ENCODE peak calls at places on chromosomes 12 and 14, in eight cellular contexts. D, K, I, A, W, L, S and Z are unnamed samples. For H3K36me3, the result is how much of the 10 kb centered on the place peaks cover.

GRCh38 chr12:116916122-116916521 is 5.4 kb downstream of the FBXW8 start:
- DNase-seq in K (no peak), I (peak), D (no peak), W (no peak), A (peak), L (no peak), S (no peak), Z (no peak)

GRCh38 chr14:37230551-37231194 is 32.9 kb downstream of the MIPOL1 start:
- DNase-seq in I (peak), K (no peak), D (no peak), W (peak), A (peak), L (no peak), S (no peak), Z (no peak)

GRCh38 chr14:96584199-96584906 is 82.2 kb downstream of the PAPOLA start:
- DNase-seq in K (peak), W (peak), S (peak), L (peak), A (peak), I (no peak), D (no peak), Z (no peak)

GRCh38 chr14:31690056-31690455 is 128.9 kb downstream of the NUBPL start:
- DNase-seq in I (no peak), A (no peak), S (no peak), D (no peak), W (no peak), L (no peak), K (no peak), Z (no peak)

GRCh38 chr12:110744176-110744575 is 1.5 kb upstream of the PPP1CC start:
- DNase-seq in D (peak), I (no peak), K (peak), W (no peak), A (no peak), S (no peak), L (no peak), Z (no peak)

GRCh38 chr12:109115758-109116610 is at the start of gene ACACB:
- DNase-seq in W (peak), K (peak), L (peak), I (no peak), A (no peak), S (peak), D (peak), Z (no peak)

GRCh38 chr12:19129486-19130223 is at the start of gene PLEKHA5:
- DNase-seq in K (peak), W (peak), A (peak), L (peak), S (peak), D (peak), I (no peak), Z (no peak)

GRCh38 chr12:106030210-106031175 is 108.3 kb downstream of the NUAK1 start:
- DNase-seq in A (peak), S (no peak), L (no peak), D (no peak), W (no peak), K (no peak), I (peak), Z (no peak)

GRCh38 chr14:89489796-89490506 is 72.9 kb upstream of the FOXN3 start:
- DNase-seq in K (no peak), S (no peak), I (no peak), W (no peak), D (no peak), L (no peak), A (no peak), Z (no peak)

GRCh38 chr12:27474344-27474743 is 27.8 kb downstream of the SMCO2 start:
- DNase-seq in K (no peak), A (peak), I (no peak), L (no peak), W (no peak), D (no peak), S (no peak), Z (no peak)

GRCh38 chr12:88207921-88208640 is 66.0 kb downstream of the TMTC3 start:
- DNase-seq in K (no peak), L (no peak), D (peak), A (peak), W (no peak), S (no peak), I (no peak), Z (no peak)

GRCh38 chr12:92226036-92226661 is 80.5 kb upstream of the BTG1 start:
- DNase-seq in D (no peak), I (no peak), L (no peak), S (no peak), A (peak), W (no peak), K (no peak), Z (no peak)

GRCh38 chr14:92946847-92947545 is 24.0 kb downstream of the CHGA start:
- DNase-seq in K (no peak), L (no peak), I (no peak), D (no peak), W (no peak), S (no peak), A (no peak), Z (no peak)

GRCh38 chr14:101458536-101459391 is 102.5 kb upstream of the DIO3 start:
- DNase-seq in I (no peak), K (no peak), W (no peak), A (no peak), L (peak), D (no peak), S (no peak), Z (no peak)

GRCh38 chr12:4353785-4354208 is 25.7 kb downstream of the FGF23 start:
- DNase-seq in I (no peak), S (no peak), W (peak), D (no peak), L (peak), A (no peak), K (no peak), Z (peak)

GRCh38 chr12:104457746-104458644 is 1.2 kb downstream of the CHST11 start:
- DNase-seq in D (peak), I (no peak), L (peak), S (peak), K (peak), W (peak), A (peak), Z (peak)

DNA sequence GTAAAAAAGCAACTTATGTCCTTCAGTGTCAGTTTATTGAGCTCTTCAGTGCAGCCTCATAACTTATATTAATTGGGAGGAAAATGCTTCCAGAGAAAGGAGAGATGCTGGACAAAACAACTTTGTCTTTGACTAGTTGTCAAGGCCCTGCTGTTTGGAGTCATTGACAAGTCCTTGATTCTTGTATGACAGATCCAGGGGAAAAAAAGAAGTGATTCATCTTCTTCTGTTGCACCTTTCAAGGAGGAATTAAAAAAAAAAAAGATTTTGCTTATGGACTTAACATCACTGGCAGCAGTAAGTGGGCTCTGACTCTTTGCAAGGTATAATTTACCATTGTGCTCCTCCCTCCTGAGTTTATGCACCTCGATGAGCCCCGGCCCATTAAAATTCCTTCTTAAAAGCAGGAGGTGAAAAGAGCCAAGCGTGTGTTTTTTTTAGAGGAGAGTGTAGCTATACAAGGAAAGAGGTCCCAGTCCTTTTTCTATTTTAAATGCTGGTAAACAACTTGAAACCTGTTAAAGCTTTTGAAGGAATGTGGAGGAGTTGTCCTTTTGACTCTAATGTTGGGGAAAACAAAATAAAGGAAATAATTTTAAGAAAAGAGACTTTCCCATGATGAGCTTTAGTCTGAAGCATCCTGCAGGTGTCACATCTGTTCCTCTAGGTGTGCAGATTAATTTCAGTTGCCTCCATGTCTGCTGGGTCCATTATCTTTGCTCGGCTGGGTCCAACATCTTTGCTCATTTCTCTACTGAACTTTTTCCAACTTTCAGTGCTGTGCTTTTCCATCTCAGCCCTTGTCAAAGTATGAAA is 431.6 kb downstream of the RAD51B start:
- DNase-seq in L (no peak), W (peak), K (no peak), I (no peak), S (no peak), A (no peak), D (no peak), Z (no peak)
- H3K27ac ChIP-seq in L (no peak), W (peak), K (peak), I (peak), S (peak), A (peak), D (peak), Z (no peak)

DNA sequence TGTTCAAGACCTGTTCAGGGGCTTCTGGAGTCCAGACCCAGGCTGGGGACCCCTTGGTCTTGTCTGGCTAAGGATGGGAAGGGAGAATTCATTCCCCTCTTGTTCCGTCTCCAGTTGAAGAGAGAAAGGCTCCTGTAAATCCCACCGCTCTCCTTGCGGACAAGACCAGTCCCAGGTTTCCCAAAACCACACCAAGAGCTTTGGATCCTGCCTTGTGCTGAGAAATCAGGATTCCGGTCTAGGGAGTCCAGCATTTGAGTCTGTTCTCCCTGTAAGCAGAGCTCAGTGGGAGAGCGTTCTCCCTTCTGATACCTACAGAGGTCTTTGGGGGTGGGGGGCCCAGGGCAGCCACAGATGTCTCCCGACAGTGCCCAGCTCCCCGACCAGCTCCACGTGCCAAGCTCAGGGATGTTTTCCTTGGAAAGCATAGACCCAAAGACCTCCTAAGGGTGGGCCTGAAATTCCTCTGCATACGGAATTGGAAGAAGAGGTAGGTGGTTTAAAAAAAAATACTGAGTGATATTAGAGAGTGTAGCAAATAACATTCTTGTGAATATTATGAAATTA is 1.9 kb downstream of the HOXC13 start:
- DNase-seq in D (no peak), L (peak), I (no peak), W (no peak), A (no peak), K (no peak), S (no peak), Z (no peak)
- H3K4me3 ChIP-seq in D (no peak), L (no peak), I (peak), W (no peak), A (no peak), K (no peak), S (no peak), Z (no peak)

GRCh38 chr12:6652391-6652790 is 5.2 kb upstream of the ACRBP start:
- DNase-seq in I (no peak), W (no peak), D (no peak), A (no peak), S (no peak), K (no peak), L (no peak), Z (no peak)
- H3K36me3 ChIP-seq in I (under half), W (under half), D (under half), A (half or more), S (under half), K (under half), L (half or more), Z (under half)

GRCh38 chr12:120238224-120238616 is 27.3 kb downstream of the PXN start:
- DNase-seq in D (no peak), A (no peak), I (no peak), S (no peak), K (peak), L (no peak), W (no peak), Z (no peak)
- H3K27ac ChIP-seq in D (peak), A (peak), I (peak), S (peak), K (peak), L (no peak), W (no peak), Z (no peak)

GRCh38 chr12:6961695-6962284 is 8.7 kb downstream of the PHB2 start:
- DNase-seq in K (peak), W (peak), S (peak), A (peak), D (peak), L (peak), I (no peak), Z (peak)
- H3K4me3 ChIP-seq in K (no peak), W (no peak), S (peak), A (peak), D (peak), L (no peak), I (peak), Z (peak)

DNA sequence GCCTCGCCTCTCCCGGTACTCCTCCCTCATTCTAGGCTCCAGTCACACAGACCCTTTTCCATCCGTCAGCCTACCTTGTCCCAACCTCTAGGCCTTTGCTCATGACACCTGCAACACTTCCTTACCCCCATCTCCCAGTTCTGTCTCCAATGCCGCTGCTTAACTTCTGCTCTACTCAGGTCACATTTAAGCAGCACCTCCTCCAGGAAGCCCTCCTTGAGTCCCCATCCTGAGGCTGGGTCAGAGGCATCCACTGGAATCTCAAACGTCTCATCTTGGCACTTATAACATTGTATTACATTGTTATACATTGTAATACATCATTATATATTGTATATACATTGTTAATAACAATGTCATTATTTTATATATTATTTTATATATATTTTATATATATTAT is 32.8 kb downstream of the RASAL1 start:
- DNase-seq in D (no peak), L (no peak), S (no peak), W (no peak), A (no peak), I (no peak), K (no peak), Z (no peak)
- H3K36me3 ChIP-seq in D (under half), L (under half), S (under half), W (under half), A (under half), I (under half), K (under half), Z (under half)

DNA sequence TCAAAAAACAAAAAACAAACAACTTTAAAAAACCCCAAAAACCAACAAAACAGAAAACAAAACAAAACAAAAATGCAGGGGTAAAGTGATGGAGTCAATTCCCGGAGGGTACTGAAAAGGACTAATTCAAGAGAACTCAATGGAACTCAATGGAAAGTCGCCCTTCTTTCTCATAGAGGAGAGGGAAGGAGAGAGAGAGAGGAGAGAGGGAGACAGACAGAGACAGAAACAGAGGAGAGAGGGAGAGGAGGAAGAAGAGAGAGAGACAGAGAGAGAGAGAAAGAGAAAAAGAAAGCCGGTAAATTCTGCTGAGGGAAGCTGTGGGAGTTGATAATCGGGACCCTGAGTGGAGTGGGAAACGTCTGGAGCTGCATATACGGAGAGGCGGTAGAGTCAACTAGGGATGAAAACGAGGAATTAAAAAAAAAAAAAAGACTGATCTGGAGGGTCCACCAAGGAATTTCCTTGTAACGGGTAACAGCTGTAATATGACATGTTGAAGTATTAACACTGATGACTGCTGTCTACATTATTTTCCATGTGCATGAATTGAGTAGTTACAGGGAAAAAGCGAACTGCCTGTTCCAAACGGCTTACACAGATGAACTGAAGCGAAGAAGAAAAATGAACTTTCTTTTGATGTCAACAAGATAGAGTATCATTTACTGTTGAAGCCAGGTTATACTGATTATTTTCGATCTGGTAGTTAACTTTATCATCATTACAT is 984 bp upstream of the ZC2HC1C start:
- DNase-seq in L (no peak), S (no peak), I (no peak), D (no peak), W (no peak), K (no peak), A (no peak), Z (no peak)
- H3K27ac ChIP-seq in L (no peak), S (peak), I (peak), D (peak), W (peak), K (peak), A (peak), Z (no peak)

GRCh38 chr12:51820721-51821422 is 27.6 kb downstream of the FIGNL2 start:
- DNase-seq in D (peak), W (peak), S (peak), K (no peak), A (no peak), I (no peak), L (peak), Z (peak)
- H3K4me3 ChIP-seq in D (peak), W (peak), S (peak), K (peak), A (no peak), I (no peak), L (peak), Z (peak)

DNA sequence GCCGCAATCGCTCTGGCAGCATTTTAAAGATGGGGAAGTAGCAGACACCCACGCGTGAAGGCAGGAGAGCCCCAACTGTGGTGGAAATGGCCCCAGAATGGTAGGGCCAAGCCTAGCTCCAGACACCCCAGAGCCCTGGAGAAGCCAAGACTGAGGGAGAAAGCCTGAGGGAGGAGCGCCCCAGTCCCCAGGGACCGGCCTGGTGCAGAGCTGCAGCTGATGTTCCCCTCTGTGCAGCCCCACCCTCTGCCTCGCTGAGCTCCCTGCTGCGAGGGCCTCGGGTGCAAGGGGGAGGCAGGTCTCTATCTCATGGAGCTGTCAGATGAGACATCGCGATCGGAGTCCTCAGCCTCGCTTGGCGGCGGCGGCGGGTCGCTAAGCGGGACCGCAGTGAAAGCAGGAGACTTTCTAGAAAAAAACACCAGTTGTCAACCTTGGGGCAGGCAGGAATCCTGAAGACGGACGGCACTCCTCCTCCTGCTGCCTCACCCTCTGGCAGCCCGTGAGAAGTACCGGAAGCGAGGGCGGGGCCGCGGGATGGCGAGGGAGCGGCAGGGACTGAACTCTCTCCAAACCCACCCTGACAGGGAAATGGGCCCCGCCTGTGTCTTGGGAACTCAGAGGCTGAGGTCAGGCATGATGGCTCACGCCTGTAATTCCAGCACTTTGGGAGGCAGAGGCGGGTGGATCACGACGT is 6.0 kb downstream of the GAPDH start:
- DNase-seq in D (peak), W (peak), K (peak), I (peak), S (peak), A (peak), L (peak), Z (no peak)
- H3K36me3 ChIP-seq in D (under half), W (under half), K (under half), I (under half), S (under half), A (half or more), L (half or more), Z (under half)